ENCODE peak calls at places on chromosomes 5 and 9, in five cellular contexts. N, X, B, K and C are unnamed samples.

GRCh38 chr5:113663879-113664278 is 150.4 kb downstream of the YTHDC2 start:
- DNase-seq in B (peak; percentile 22), X (peak; percentile 16), N (no peak), K (peak; percentile 29), C (peak; percentile 68)

GRCh38 chr5:150285114-150285513 is 4.5 kb downstream of the CAMK2A start:
- DNase-seq in X (no peak), K (no peak), N (no peak), B (no peak), C (peak; percentile 79)

GRCh38 chr5:12865529-12865928 is 961.3 kb upstream of the CTNND2 start:
- DNase-seq in X (no peak), B (no peak), N (no peak), K (no peak), C (no peak)

GRCh38 chr9:107644774-107645463 is 155.3 kb upstream of the KLF4 start:
- DNase-seq in B (no peak), X (no peak), N (no peak), K (peak; percentile 33), C (no peak)

GRCh38 chr9:123176230-123176629 is 92.2 kb downstream of the STRBP start:
- DNase-seq in K (no peak), N (no peak), B (no peak), X (peak; percentile 47), C (peak; percentile 40)

GRCh38 chr9:27485158-27485557 is 38.9 kb upstream of the IFNK start:
- DNase-seq in K (no peak), B (no peak), X (no peak), N (no peak), C (no peak)

GRCh38 chr5:1488882-1489680 is 34.7 kb downstream of the LPCAT1 start:
- DNase-seq in X (peak; percentile 90), N (no peak), K (peak; percentile 91), B (peak; percentile 62), C (peak; percentile 96)

GRCh38 chr9:121812159-121812735 is 160.8 kb downstream of the DAB2IP start:
- DNase-seq in K (no peak), N (no peak), B (no peak), X (no peak), C (no peak)

GRCh38 chr9:104854613-104855012 is 73.3 kb downstream of the ABCA1 start:
- DNase-seq in X (no peak), N (no peak), B (no peak), K (no peak), C (no peak)

GRCh38 chr5:78746990-78747389 is 98.4 kb upstream of the LHFPL2 start:
- DNase-seq in B (no peak), K (no peak), X (no peak), N (no peak), C (no peak)

GRCh38 chr5:172425402-172425801 is 28.9 kb downstream of the SH3PXD2B start:
- DNase-seq in B (no peak), X (no peak), K (no peak), N (no peak), C (no peak)

GRCh38 chr5:97923496-97923895 is 740.4 kb upstream of the RIOK2 start:
- DNase-seq in X (no peak), B (no peak), N (no peak), K (no peak), C (no peak)

GRCh38 chr9:14702200-14702599 is 9.0 kb upstream of the ZDHHC21 start:
- DNase-seq in B (no peak), X (no peak), K (no peak), N (no peak), C (no peak)

GRCh38 chr5:173814053-173814452 is 74.1 kb upstream of the CPEB4 start:
- DNase-seq in B (no peak), X (no peak), K (no peak), N (no peak), C (no peak)